ENCODE peak calls at places on chromosomes 4 and X, in five cellular contexts. P is K562, C is prostate gland, Z is H1, B is A549. K is an unnamed sample.

GRCh38 chr4:96186593-96186992 is 346.7 kb downstream of the PDHA2 start:
- DNase-seq in Z (no peak), P (no peak), B (no peak), C (no peak), K (no peak)

GRCh38 chrX:314781-315595 is 3.6 kb downstream of the GTPBP6 start:
- DNase-seq in Z (no peak), B (no peak), P (no peak), C (no peak), K (no peak)

GRCh38 chr4:82694892-82695291 is 103.7 kb downstream of the SCD5 start:
- DNase-seq in C (no peak), B (no peak), Z (no peak), P (no peak), K (no peak)

GRCh38 chr4:30959781-30960485 is 239.8 kb downstream of the PCDH7 start:
- DNase-seq in P (no peak), Z (no peak), C (no peak), B (no peak), K (no peak)

GRCh38 chrX:106862972-106863688 is 40.0 kb downstream of the RIPPLY1 start:
- DNase-seq in Z (peak; percentile 15), C (no peak), P (peak; percentile 20), B (peak; percentile 9), K (no peak)

GRCh38 chr4:48831532-48832015 is 686 bp downstream of the OCIAD1 start:
- DNase-seq in P (no peak), C (no peak), B (no peak), Z (no peak), K (no peak)

GRCh38 chrX:118566359-118566758 is 70.7 kb downstream of the DOCK11 start:
- DNase-seq in C (no peak), B (no peak), Z (no peak), P (no peak), K (no peak)

GRCh38 chr4:159983080-159983479 is 880.2 kb downstream of the RAPGEF2 start:
- DNase-seq in C (no peak), P (no peak), Z (no peak), B (no peak), K (no peak)

GRCh38 chr4:180060159-180060889 is 2182.9 kb upstream of the TENM3 start:
- DNase-seq in B (peak; percentile 1), Z (no peak), C (no peak), P (no peak), K (no peak)

GRCh38 chr4:180057198-180057821 is 2185.9 kb upstream of the TENM3 start:
- DNase-seq in Z (no peak), P (peak; percentile 2), C (no peak), B (peak; percentile 1), K (no peak)

GRCh38 chr4:180057891-180058643 is 2185.1 kb upstream of the TENM3 start:
- DNase-seq in C (no peak), Z (no peak), B (peak; percentile 3), P (no peak), K (no peak)

GRCh38 chr4:180059216-180059881 is 2183.9 kb upstream of the TENM3 start:
- DNase-seq in P (peak; percentile 1), B (peak; percentile 0), Z (no peak), C (no peak), K (no peak)

GRCh38 chr4:180058731-180059215 is 2184.4 kb upstream of the TENM3 start:
- DNase-seq in P (peak; percentile 1), B (peak; percentile 10), C (peak; percentile 14), Z (no peak), K (no peak)
- TF ChIP-seq POLR2A in P (no peak), B (no peak), C (no peak), Z (no peak), K (peak; percentile 19)

GRCh38 chr4:39464886-39465501 is 6.1 kb downstream of the LIAS start:
- DNase-seq in C (no peak), Z (no peak), P (peak; percentile 76), B (peak; percentile 62), K (no peak)
- H3K27ac ChIP-seq in C (no peak overlapping the region), Z (no peak overlapping the region), P (peak overlapping the region; percentile 46), B (peak overlapping the region; percentile 92), K (no peak overlapping the region)

GRCh38 chrX:49053223-49054072 is 5.4 kb upstream of the CCDC120 start:
- DNase-seq in C (peak; percentile 22), P (peak; percentile 76), Z (no peak), B (peak; percentile 77), K (no peak)
- TF ChIP-seq POLR2A in C (no peak), P (no peak), Z (no peak), B (peak; percentile 34), K (no peak)

GRCh38 chrX:133992877-133993276 is 7.5 kb upstream of the GPC3 start:
- DNase-seq in C (no peak), Z (no peak), B (no peak), P (no peak), K (no peak)

GRCh38 chrX:133989993-133990392 is 4.6 kb upstream of the GPC3 start:
- DNase-seq in B (no peak), P (no peak), C (no peak), Z (no peak), K (no peak)

GRCh38 chrX:133989491-133989890 is 4.1 kb upstream of the GPC3 start:
- DNase-seq in P (no peak), B (no peak), Z (no peak), C (no peak), K (no peak)

GRCh38 chrX:133994576-133994975 is 9.2 kb upstream of the GPC3 start:
- DNase-seq in P (no peak), B (no peak), Z (no peak), C (no peak), K (no peak)

DNA sequence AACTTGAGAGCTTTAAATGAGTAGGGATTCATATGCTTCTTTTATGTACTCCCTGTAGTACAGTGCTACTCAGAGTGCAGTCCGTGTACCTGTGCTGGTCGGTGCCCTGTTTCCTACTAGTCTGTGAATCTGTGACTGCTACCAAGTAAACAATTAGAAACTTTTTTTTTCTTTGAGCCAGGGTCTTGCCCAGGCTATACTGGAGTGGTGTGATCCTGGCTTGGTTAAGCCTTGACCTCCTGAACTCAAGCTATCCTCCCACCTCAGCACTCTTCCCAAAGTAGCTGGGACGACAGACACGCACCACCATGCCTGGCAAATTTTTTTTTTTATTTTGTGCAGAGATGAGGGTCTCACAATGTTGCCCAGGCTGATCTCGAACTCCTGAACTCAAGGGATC is 6.4 kb upstream of the GPC3 start:
- DNase-seq in C (no peak), P (no peak), B (no peak), Z (no peak), K (no peak)
- H3K27ac ChIP-seq in C (no peak overlapping the region), P (no peak overlapping the region), B (no peak overlapping the region), Z (no peak overlapping the region), K (no peak overlapping the region)

GRCh38 chr4:1346781-1347409 is at the start of gene UVSSA:
- DNase-seq in P (peak; percentile 99), Z (peak; percentile 99), B (peak; percentile 98), C (peak; percentile 100), K (peak; percentile 99)
- TF ChIP-seq POLR2A in P (peak; percentile 39), Z (no peak), B (peak; percentile 47), C (peak; percentile 85), K (peak; percentile 95)

DNA sequence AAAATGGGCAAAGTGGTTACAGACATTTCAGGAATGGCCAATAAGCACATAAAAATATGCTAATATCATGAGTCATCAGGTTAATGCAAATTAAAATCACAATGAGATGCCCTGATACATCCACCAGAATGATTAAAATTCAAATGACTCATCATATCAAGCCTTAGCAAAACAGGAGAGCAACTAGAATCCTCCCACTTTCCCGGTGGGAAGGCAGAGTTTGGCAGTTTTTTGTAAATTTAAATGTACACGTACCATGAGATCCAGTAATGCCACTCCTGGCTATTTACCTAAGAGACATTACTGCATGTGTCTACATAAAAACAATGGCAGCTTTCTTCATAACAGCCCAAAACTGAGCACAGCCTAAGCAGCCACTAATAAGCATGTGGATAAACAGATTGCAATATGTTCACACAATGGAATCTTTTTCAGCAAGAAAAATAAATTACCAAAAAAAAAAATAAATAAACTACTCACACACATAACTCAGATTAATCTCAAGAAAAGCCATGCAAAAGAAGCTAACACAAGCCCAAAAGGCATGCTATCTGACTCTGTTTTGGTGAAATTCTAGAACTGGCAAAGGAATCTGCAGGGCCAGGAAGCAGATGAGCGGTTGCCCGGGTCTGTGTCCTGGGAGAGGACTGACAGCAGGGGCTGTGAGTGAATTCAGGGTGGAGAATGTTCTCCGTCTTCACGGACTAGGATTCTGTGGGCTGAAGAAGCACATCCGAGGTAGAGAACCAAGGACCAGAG is 48.8 kb downstream of the AFAP1 start:
- DNase-seq in B (no peak), C (no peak), Z (no peak), P (no peak), K (no peak)
- H3K27ac ChIP-seq in B (peak overlapping the region; percentile 85), C (no peak overlapping the region), Z (no peak overlapping the region), P (no peak overlapping the region), K (peak overlapping the region; percentile 1)

GRCh38 chrX:153687121-153688039 is at the start of gene SLC6A8:
- DNase-seq in B (peak; percentile 42), P (peak; percentile 85), C (peak; percentile 65), Z (no peak), K (peak; percentile 55)
- TF ChIP-seq POLR2A in B (peak; percentile 66), P (no peak), C (peak; percentile 44), Z (no peak), K (no peak)

K was measured in tibial nerve.